ENCODE peak calls at places on chromosomes 5 and 9, in four cellular contexts. Z is SHP77 treated with DMSO at 0.1 percent for 48 hours, I is myocyte, L is breast epithelium. C is an unnamed sample.

GRCh38 chr5:82335807-82336206 is 57.7 kb upstream of the RPS23 start:
- DNase-seq in L (no peak), I (peak; percentile 94), Z (no peak), C (no peak)

GRCh38 chr9:27572918-27573698 is at the start of gene C9orf72:
- DNase-seq in Z (peak; percentile 26), I (peak; percentile 65), L (peak; percentile 73), C (peak; percentile 44)

GRCh38 chr9:86600291-86600690 is 246.1 kb upstream of the TUT7 start:
- DNase-seq in I (peak; percentile 37), L (no peak), Z (no peak), C (no peak)

GRCh38 chr5:39076757-39077475 is 2.7 kb upstream of the RICTOR start:
- DNase-seq in L (no peak), Z (peak; percentile 73), I (no peak), C (no peak)

GRCh38 chr5:123125953-123126352 is 36.9 kb downstream of the PRDM6 start:
- DNase-seq in Z (no peak), L (no peak), I (peak; percentile 10), C (no peak)

GRCh38 chr5:56986631-56986957 is 34.7 kb upstream of the MIER3 start:
- DNase-seq in Z (no peak), I (peak; percentile 7), L (no peak), C (no peak)

GRCh38 chr5:143101740-143102386 is 301.6 kb downstream of the NR3C1 start:
- DNase-seq in Z (no peak), L (no peak), I (no peak), C (no peak)

GRCh38 chr5:135534609-135535419 is 950 bp downstream of the NEUROG1 start:
- DNase-seq in I (no peak), Z (no peak), L (no peak), C (no peak)

GRCh38 chr5:94705427-94705826 is 87.0 kb downstream of the SLF1 start:
- DNase-seq in I (no peak), L (no peak), Z (no peak), C (no peak)

GRCh38 chr9:120861935-120862334 is 15.1 kb downstream of the PHF19 start:
- DNase-seq in Z (no peak), I (no peak), L (no peak), C (no peak)

GRCh38 chr9:33162721-33163311 is 4.3 kb downstream of the B4GALT1 start:
- DNase-seq in Z (no peak), I (no peak), L (no peak), C (no peak)

GRCh38 chr5:147565524-147565923 is 55.7 kb upstream of the DPYSL3 start:
- DNase-seq in L (no peak), I (no peak), Z (no peak), C (no peak)

GRCh38 chr5:87394407-87394806 is 18.3 kb downstream of the CCNH start:
- DNase-seq in L (no peak), Z (no peak), I (no peak), C (no peak)

GRCh38 chr9:40884072-40884901 is 244.2 kb downstream of the FOXD4L6 start:
- DNase-seq in Z (no peak), I (no peak), L (no peak), C (no peak)

GRCh38 chr5:121315786-121316185 is 535.9 kb upstream of the FTMT start:
- DNase-seq in I (no peak), Z (no peak), L (no peak), C (no peak)

C was measured in NCI-H1694.